ENCODE peak calls at places on chromosomes 16 and 17, in four cellular contexts. One of them, this sample, is unnamed.

GRCh38 chr16:73095142-73095791 is 47.3 kb upstream of the ZFHX3 start:
- DNase-seq in tibial artery: no peak
- DNase-seq in HCT116: no peak
- DNase-seq in kidney epithelial cell: no peak
- DNase-seq in this sample: no peak

GRCh38 chr17:47883589-47884426 is 12.2 kb upstream of the SP2 start:
- DNase-seq in HCT116: no peak
- DNase-seq in kidney epithelial cell: no peak
- DNase-seq in tibial artery: no peak
- DNase-seq in this sample: no peak

GRCh38 chr17:15194859-15195277 is 70.3 kb downstream of the PMP22 start:
- DNase-seq in kidney epithelial cell: no peak
- DNase-seq in HCT116: no peak
- DNase-seq in tibial artery: no peak
- DNase-seq in this sample: no peak

GRCh38 chr17:17030515-17031211 is 11.6 kb upstream of the MPRIP start:
- DNase-seq in HCT116: no peak
- DNase-seq in kidney epithelial cell: no peak
- DNase-seq in tibial artery: no peak
- DNase-seq in this sample: no peak

GRCh38 chr17:65166785-65167184 is 29.6 kb downstream of the RGS9 start:
- DNase-seq in tibial artery: no peak
- DNase-seq in HCT116: no peak
- DNase-seq in kidney epithelial cell: no peak
- DNase-seq in this sample: no peak

GRCh38 chr16:29107299-29107698 is 122.4 kb downstream of the LAT start:
- DNase-seq in kidney epithelial cell: no peak
- DNase-seq in tibial artery: no peak
- DNase-seq in HCT116: no peak
- DNase-seq in this sample: no peak

GRCh38 chr16:47374629-47375028 is 86.2 kb downstream of the ITFG1 start:
- DNase-seq in kidney epithelial cell: no peak
- DNase-seq in tibial artery: no peak
- DNase-seq in HCT116: no peak
- DNase-seq in this sample: no peak

GRCh38 chr17:78637146-78637545 is 60.0 kb upstream of the DNAH17 start:
- DNase-seq in kidney epithelial cell: no peak
- DNase-seq in tibial artery: no peak
- DNase-seq in HCT116: no peak
- DNase-seq in this sample: no peak

GRCh38 chr17:69460963-69461922 is 46.7 kb downstream of the MAP2K6 start:
- DNase-seq in kidney epithelial cell: no peak
- DNase-seq in HCT116: no peak
- DNase-seq in tibial artery: no peak
- DNase-seq in this sample: no peak

GRCh38 chr17:40942553-40942952 is 5.1 kb upstream of the KRT23 start:
- DNase-seq in HCT116: no peak
- DNase-seq in kidney epithelial cell: no peak
- DNase-seq in tibial artery: no peak
- DNase-seq in this sample: no peak

GRCh38 chr16:87877942-87878507 is 8.7 kb upstream of the SLC7A5 start:
- DNase-seq in HCT116: no peak
- DNase-seq in kidney epithelial cell: no peak
- DNase-seq in tibial artery: no peak
- DNase-seq in this sample: no peak

GRCh38 chr17:43784068-43784467 is 3.8 kb downstream of the CFAP97D1 start:
- DNase-seq in tibial artery: no peak
- DNase-seq in HCT116: no peak
- DNase-seq in kidney epithelial cell: no peak
- DNase-seq in this sample: peak; percentile 27

GRCh38 chr17:39099686-39100293 is 51.6 kb downstream of the PLXDC1 start:
- DNase-seq in tibial artery: no peak
- DNase-seq in HCT116: no peak
- DNase-seq in kidney epithelial cell: no peak
- DNase-seq in this sample: no peak

GRCh38 chr17:58227733-58228132 is 8.7 kb upstream of the MKS1 start:
- DNase-seq in kidney epithelial cell: no peak
- DNase-seq in HCT116: no peak
- DNase-seq in tibial artery: no peak
- DNase-seq in this sample: no peak

GRCh38 chr16:29820730-29821662 is 734 bp downstream of the MVP start:
- DNase-seq in tibial artery: peak; percentile 82
- DNase-seq in HCT116: no peak
- DNase-seq in kidney epithelial cell: no peak
- DNase-seq in this sample: no peak

GRCh38 chr17:74282587-74283370 is 8.7 kb downstream of the DNAI2 start:
- DNase-seq in HCT116: no peak
- DNase-seq in tibial artery: no peak
- DNase-seq in kidney epithelial cell: no peak
- DNase-seq in this sample: no peak

GRCh38 chr16:46748775-46749705 is 896 bp upstream of the MYLK3 start:
- DNase-seq in HCT116: no peak
- DNase-seq in tibial artery: no peak
- DNase-seq in kidney epithelial cell: no peak
- DNase-seq in this sample: no peak

GRCh38 chr17:73066148-73066884 is 26.2 kb downstream of the SLC39A11 start:
- DNase-seq in kidney epithelial cell: no peak
- DNase-seq in HCT116: no peak
- DNase-seq in tibial artery: no peak
- DNase-seq in this sample: no peak

GRCh38 chr17:13594310-13594709 is 7.4 kb downstream of the HS3ST3A1 start:
- DNase-seq in tibial artery: no peak
- DNase-seq in kidney epithelial cell: no peak
- DNase-seq in HCT116: no peak
- DNase-seq in this sample: no peak

GRCh38 chr16:58652741-58653140 is 23.1 kb upstream of the CNOT1 start:
- DNase-seq in kidney epithelial cell: no peak
- DNase-seq in tibial artery: no peak
- DNase-seq in HCT116: no peak
- DNase-seq in this sample: no peak

GRCh38 chr16:75097941-75098897 is 18.4 kb downstream of the LDHD start:
- DNase-seq in tibial artery: no peak
- DNase-seq in HCT116: no peak
- DNase-seq in kidney epithelial cell: no peak
- DNase-seq in this sample: no peak

GRCh38 chr17:28118362-28118761 is 75.9 kb downstream of the NLK start:
- DNase-seq in tibial artery: no peak
- DNase-seq in HCT116: no peak
- DNase-seq in kidney epithelial cell: no peak
- DNase-seq in this sample: no peak

GRCh38 chr17:7932949-7933348 is 943 bp downstream of the CNTROB start:
- DNase-seq in tibial artery: peak; percentile 55
- DNase-seq in kidney epithelial cell: no peak
- DNase-seq in HCT116: no peak
- DNase-seq in this sample: no peak

GRCh38 chr17:10738516-10739258 is 8.9 kb upstream of the TMEM220 start:
- DNase-seq in tibial artery: no peak
- DNase-seq in HCT116: no peak
- DNase-seq in kidney epithelial cell: no peak
- DNase-seq in this sample: no peak

GRCh38 chr17:10737168-10737622 is 7.4 kb upstream of the TMEM220 start:
- DNase-seq in kidney epithelial cell: no peak
- DNase-seq in tibial artery: no peak
- DNase-seq in HCT116: peak; percentile 39
- DNase-seq in this sample: no peak

GRCh38 chr17:10741416-10742140 is 11.8 kb upstream of the TMEM220 start:
- DNase-seq in tibial artery: no peak
- DNase-seq in kidney epithelial cell: no peak
- DNase-seq in HCT116: no peak
- DNase-seq in this sample: no peak

GRCh38 chr17:10737786-10738185 is 8.0 kb upstream of the TMEM220 start:
- DNase-seq in HCT116: no peak
- DNase-seq in tibial artery: no peak
- DNase-seq in kidney epithelial cell: no peak
- DNase-seq in this sample: no peak

GRCh38 chr17:10739341-10739905 is 9.6 kb upstream of the TMEM220 start:
- DNase-seq in HCT116: no peak
- DNase-seq in kidney epithelial cell: no peak
- DNase-seq in tibial artery: no peak
- DNase-seq in this sample: no peak
- H3K4me3 ChIP-seq in HCT116: no peak overlapping the region
- H3K4me3 ChIP-seq in kidney epithelial cell: no peak overlapping the region
- H3K4me3 ChIP-seq in tibial artery: no peak overlapping the region
- H3K4me3 ChIP-seq in this sample: no peak overlapping the region

DNA sequence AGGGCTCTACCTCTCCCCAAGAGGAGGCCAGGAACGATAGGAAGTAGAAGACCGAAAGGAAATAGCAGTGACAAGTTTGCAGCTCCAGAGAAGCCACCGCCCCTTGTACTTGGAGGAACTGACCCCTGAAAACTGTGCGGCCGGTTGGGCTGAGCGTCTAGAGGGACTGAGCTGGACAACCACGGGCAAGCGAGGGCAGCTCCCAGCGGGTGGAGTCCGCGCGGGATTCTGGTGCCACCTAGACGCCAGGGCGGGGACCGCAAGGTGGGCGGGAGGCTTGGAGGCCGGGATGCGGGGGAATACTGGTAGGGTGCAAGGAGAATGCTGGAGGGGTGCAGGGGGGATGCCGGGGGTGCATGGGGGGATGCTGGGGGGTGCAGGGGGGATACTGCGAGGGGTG is 1.3 kb upstream of the SLC6A4 start:
- DNase-seq in HCT116: peak; percentile 7
- DNase-seq in tibial artery: no peak
- DNase-seq in kidney epithelial cell: no peak
- DNase-seq in this sample: no peak
- H3K27me3 ChIP-seq in HCT116: peaks cover 24% of the 10 kb centered on the region
- H3K27me3 ChIP-seq in tibial artery: peaks cover 62% of the 10 kb centered on the region
- H3K27me3 ChIP-seq in kidney epithelial cell: peaks cover 61% of the 10 kb centered on the region
- H3K27me3 ChIP-seq in this sample: peaks cover 33% of the 10 kb centered on the region

GRCh38 chr16:69937465-69937951 is 13.6 kb upstream of the CLEC18A start:
- DNase-seq in tibial artery: peak; percentile 63
- DNase-seq in HCT116: no peak
- DNase-seq in kidney epithelial cell: no peak
- DNase-seq in this sample: no peak
- TF ChIP-seq CTCF in tibial artery: no peak
- TF ChIP-seq CTCF in HCT116: no peak
- TF ChIP-seq CTCF in kidney epithelial cell: peak; percentile 36
- TF ChIP-seq CTCF in this sample: peak; percentile 53

DNA sequence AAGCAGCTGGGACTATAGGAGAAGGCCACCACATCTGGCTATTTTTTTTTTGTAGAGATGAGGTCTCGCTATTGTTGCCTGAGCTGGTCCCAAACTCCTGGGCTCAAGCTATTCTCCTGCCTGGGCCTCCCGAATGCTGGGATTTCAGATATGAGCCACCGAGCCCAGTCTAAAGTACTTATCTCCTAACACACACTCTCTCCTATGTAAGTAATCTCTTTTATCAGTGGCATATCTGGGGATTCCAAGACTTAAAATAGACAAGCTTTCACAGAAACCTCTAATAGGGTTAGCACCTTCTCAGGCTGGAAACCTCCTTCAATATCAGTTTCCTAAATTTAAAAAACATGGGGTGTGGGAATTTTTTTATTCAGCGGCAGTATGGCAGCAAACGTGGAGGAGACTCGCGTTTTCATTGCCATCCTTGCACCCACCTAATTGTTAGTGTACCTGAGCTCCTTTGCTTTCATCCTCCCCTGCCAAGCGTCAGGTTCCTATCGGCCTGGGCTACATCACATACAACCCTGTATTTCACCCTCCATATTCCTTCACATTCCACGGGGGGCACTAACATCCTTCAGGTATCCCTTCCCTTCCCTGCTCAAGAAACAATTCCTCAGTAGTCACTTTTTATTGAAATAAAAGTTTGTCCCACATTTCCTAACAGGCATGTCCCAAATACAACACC is 1.1 kb downstream of the EZH1 start:
- DNase-seq in kidney epithelial cell: peak; percentile 4
- DNase-seq in HCT116: no peak
- DNase-seq in tibial artery: no peak
- DNase-seq in this sample: no peak
- H3K4me3 ChIP-seq in kidney epithelial cell: peak overlapping the region; percentile 67
- H3K4me3 ChIP-seq in HCT116: peak overlapping the region; percentile 74
- H3K4me3 ChIP-seq in tibial artery: peak overlapping the region; percentile 69
- H3K4me3 ChIP-seq in this sample: peak overlapping the region; percentile 69

GRCh38 chr17:79742589-79742918 is 11.8 kb downstream of the ENPP7 start:
- DNase-seq in HCT116: no peak
- DNase-seq in kidney epithelial cell: no peak
- DNase-seq in tibial artery: no peak
- DNase-seq in this sample: no peak

GRCh38 chr17:79740413-79740812 is 9.7 kb downstream of the ENPP7 start:
- DNase-seq in kidney epithelial cell: no peak
- DNase-seq in HCT116: no peak
- DNase-seq in tibial artery: no peak
- DNase-seq in this sample: no peak

GRCh38 chr17:79742951-79743476 is 12.3 kb downstream of the ENPP7 start:
- DNase-seq in tibial artery: no peak
- DNase-seq in HCT116: no peak
- DNase-seq in kidney epithelial cell: no peak
- DNase-seq in this sample: no peak

GRCh38 chr17:79741751-79742588 is 11.2 kb downstream of the ENPP7 start:
- DNase-seq in HCT116: peak; percentile 46
- DNase-seq in kidney epithelial cell: no peak
- DNase-seq in tibial artery: peak; percentile 77
- DNase-seq in this sample: no peak

GRCh38 chr17:79741401-79741750 is 10.6 kb downstream of the ENPP7 start:
- DNase-seq in tibial artery: no peak
- DNase-seq in kidney epithelial cell: no peak
- DNase-seq in HCT116: no peak
- DNase-seq in this sample: no peak
- H3K27me3 ChIP-seq in tibial artery: peaks cover 87% of the 10 kb centered on the region
- H3K27me3 ChIP-seq in kidney epithelial cell: peaks cover 49% of the 10 kb centered on the region
- H3K27me3 ChIP-seq in HCT116: peaks cover 3% of the 10 kb centered on the region
- H3K27me3 ChIP-seq in this sample: peaks cover 32% of the 10 kb centered on the region

GRCh38 chr16:6611535-6611934 is 721.1 kb upstream of the RBFOX1 start:
- DNase-seq in tibial artery: no peak
- DNase-seq in kidney epithelial cell: no peak
- DNase-seq in HCT116: no peak
- DNase-seq in this sample: no peak
- TF ChIP-seq CTCF in tibial artery: no peak
- TF ChIP-seq CTCF in kidney epithelial cell: no peak
- TF ChIP-seq CTCF in HCT116: no peak
- TF ChIP-seq CTCF in this sample: no peak

GRCh38 chr16:1450218-1450617 is 5.9 kb upstream of the CCDC154 start:
- DNase-seq in kidney epithelial cell: no peak
- DNase-seq in HCT116: no peak
- DNase-seq in tibial artery: no peak
- DNase-seq in this sample: no peak

GRCh38 chr16:1452530-1452929 is 8.2 kb upstream of the CCDC154 start:
- DNase-seq in HCT116: no peak
- DNase-seq in kidney epithelial cell: no peak
- DNase-seq in tibial artery: no peak
- DNase-seq in this sample: no peak

GRCh38 chr16:1449201-1449788 is 4.9 kb upstream of the CCDC154 start:
- DNase-seq in kidney epithelial cell: no peak
- DNase-seq in HCT116: no peak
- DNase-seq in tibial artery: no peak
- DNase-seq in this sample: no peak

GRCh38 chr16:1451702-1452392 is 7.5 kb upstream of the CCDC154 start:
- DNase-seq in tibial artery: no peak
- DNase-seq in kidney epithelial cell: no peak
- DNase-seq in HCT116: no peak
- DNase-seq in this sample: no peak

GRCh38 chr16:1450841-1451240 is 6.5 kb upstream of the CCDC154 start:
- DNase-seq in HCT116: no peak
- DNase-seq in tibial artery: no peak
- DNase-seq in kidney epithelial cell: no peak
- DNase-seq in this sample: no peak
- H3K4me3 ChIP-seq in HCT116: no peak overlapping the region
- H3K4me3 ChIP-seq in tibial artery: no peak overlapping the region
- H3K4me3 ChIP-seq in kidney epithelial cell: no peak overlapping the region
- H3K4me3 ChIP-seq in this sample: no peak overlapping the region

This sample was measured in BJ.